ENCODE peak calls at places on chromosomes 11 and 22, in nine cellular contexts. Y is foreskin keratinocyte; K is A673; Q is kidney; B is ovary; V is iPS DF 6.9; X is CD8-positive, alpha-beta T cell; Z is SK-N-SH; F is A549. A is an unnamed sample. For H3K4me1, the result is how much of the 10 kb centered on the place peaks cover.

GRCh38 chr22:38257170-38257569 is 15.6 kb downstream of the TMEM184B start:
- DNase-seq in Y (no peak), B (no peak), Z (no peak), K (no peak), Q (no peak), V (no peak), F (no peak), X (no peak), A (no peak)

GRCh38 chr11:132848336-132848735 is 684.0 kb downstream of the OPCML start:
- DNase-seq in F (no peak), B (no peak), Q (no peak), Y (peak), Z (no peak), X (no peak), V (no peak), K (no peak), A (no peak)

GRCh38 chr22:50399751-50400331 is 56.7 kb downstream of the PPP6R2 start:
- DNase-seq in K (peak), Q (no peak), B (no peak), Z (peak), V (peak), X (no peak), Y (no peak), F (peak), A (no peak)

GRCh38 chr11:122917311-122917710 is 34.8 kb downstream of the JHY start:
- DNase-seq in B (no peak), Z (no peak), F (no peak), K (no peak), Q (no peak), Y (peak), X (no peak), V (no peak), A (no peak)

GRCh38 chr11:122900803-122901202 is 18.2 kb downstream of the JHY start:
- DNase-seq in Y (no peak), F (no peak), V (no peak), Z (no peak), B (no peak), Q (no peak), K (no peak), X (no peak), A (no peak)

GRCh38 chr11:37613031-37613430 is 1015.0 kb upstream of the RAG2 start:
- DNase-seq in Z (no peak), V (no peak), X (no peak), K (peak), F (no peak), Y (no peak), Q (no peak), B (no peak), A (no peak)

GRCh38 chr11:123924027-123924426 is 15.4 kb upstream of the OR4D5 start:
- DNase-seq in K (no peak), X (no peak), B (no peak), V (no peak), Z (no peak), F (no peak), Q (no peak), Y (peak), A (no peak)

GRCh38 chr11:44456544-44457270 is 108.8 kb upstream of the CD82 start:
- DNase-seq in B (no peak), Q (no peak), Z (peak), F (peak), V (no peak), Y (no peak), K (no peak), X (no peak), A (no peak)

GRCh38 chr11:8809605-8810272 is 101.2 kb upstream of the AKIP1 start:
- DNase-seq in K (no peak), Z (peak), V (no peak), F (no peak), Q (no peak), X (no peak), B (no peak), Y (no peak), A (no peak)

GRCh38 chr11:117005758-117006157 is 92.5 kb downstream of the SIK3 start:
- DNase-seq in X (no peak), V (no peak), Y (no peak), K (no peak), F (no peak), B (no peak), Z (no peak), Q (no peak), A (no peak)

GRCh38 chr11:76910620-76911414 is 50.1 kb downstream of the ACER3 start:
- DNase-seq in Q (peak), B (peak), V (peak), X (no peak), Y (no peak), K (peak), F (no peak), Z (no peak), A (no peak)

GRCh38 chr11:33329705-33330329 is 72.6 kb downstream of the HIPK3 start:
- DNase-seq in Z (peak), V (peak), K (peak), X (peak), F (peak), Q (no peak), Y (peak), B (no peak), A (no peak)

GRCh38 chr11:110096369-110096976 is 3.3 kb downstream of the ZC3H12C start:
- DNase-seq in Z (no peak), B (no peak), Y (no peak), Q (no peak), F (no peak), K (no peak), X (no peak), V (no peak), A (no peak)

GRCh38 chr22:37053310-37054077 is 2.0 kb downstream of the KCTD17 start:
- DNase-seq in Y (no peak), V (no peak), K (no peak), B (no peak), F (no peak), X (no peak), Z (no peak), Q (no peak), A (no peak)

GRCh38 chr11:111185259-111185658 is 60.3 kb upstream of the POU2AF2 start:
- DNase-seq in Y (no peak), K (peak), X (no peak), B (no peak), V (no peak), Z (no peak), Q (no peak), F (no peak), A (no peak)

GRCh38 chr11:73178092-73178539 is 36.0 kb upstream of the FCHSD2 start:
- DNase-seq in V (no peak), Y (peak), F (peak), X (peak), Z (peak), B (peak), K (peak), Q (peak), A (peak)
- H3K4me1 ChIP-seq in V (under half), Y (under half), F (under half), X (under half), Z (under half), B (under half), K (under half), Q (under half), A (under half)

DNA sequence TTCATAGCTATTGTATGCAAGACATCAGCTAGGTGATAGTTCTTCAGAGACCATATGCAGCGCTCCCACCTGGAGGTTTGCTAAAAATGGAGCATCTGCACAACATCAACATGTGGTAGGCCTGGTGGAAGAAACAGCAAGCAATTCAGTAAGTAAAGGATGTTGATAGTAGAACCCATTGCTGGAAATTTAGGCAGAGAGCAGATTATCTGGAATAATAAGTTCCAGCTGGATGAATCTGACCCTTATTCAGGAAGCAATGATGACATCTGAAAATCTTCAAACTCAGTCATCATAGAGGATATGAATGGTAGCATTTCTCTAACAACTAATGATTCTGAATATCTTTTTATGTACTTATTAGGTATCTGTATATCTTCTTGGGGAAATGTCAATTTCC is 225.2 kb upstream of the ANO3 start:
- DNase-seq in V (no peak), Q (no peak), Y (no peak), B (no peak), F (no peak), Z (peak), X (no peak), K (no peak), A (no peak)
- H3K4me1 ChIP-seq in V (under half), Q (under half), Y (under half), B (under half), F (under half), Z (under half), X (under half), K (under half), A (under half)

GRCh38 chr11:67371549-67372231 is 1.7 kb downstream of the CLCF1 start:
- DNase-seq in Y (no peak), F (peak), B (peak), V (no peak), Q (no peak), X (no peak), K (peak), Z (peak), A (no peak)

GRCh38 chr11:67369801-67370284 is 3.6 kb downstream of the CLCF1 start:
- DNase-seq in Q (no peak), Y (no peak), K (no peak), X (no peak), Z (no peak), F (no peak), V (no peak), B (no peak), A (no peak)

GRCh38 chr11:67371199-67371548 is 2.2 kb downstream of the CLCF1 start:
- DNase-seq in B (no peak), K (no peak), Q (no peak), V (no peak), Z (no peak), F (no peak), Y (no peak), X (no peak), A (no peak)

GRCh38 chr11:67369275-67369674 is 4.1 kb downstream of the CLCF1 start:
- DNase-seq in X (no peak), V (no peak), F (no peak), Z (no peak), K (no peak), Y (no peak), B (no peak), Q (no peak), A (no peak)

GRCh38 chr11:67370351-67371076 is 2.9 kb downstream of the CLCF1 start:
- DNase-seq in Z (no peak), K (no peak), Y (no peak), B (peak), Q (no peak), X (no peak), V (no peak), F (no peak), A (no peak)
- H3K4me1 ChIP-seq in Z (under half), K (half or more), Y (under half), B (under half), Q (under half), X (half or more), V (under half), F (half or more), A (half or more)

GRCh38 chr11:67999704-68000103 is 4.2 kb downstream of the UNC93B1 start:
- DNase-seq in V (no peak), B (no peak), Y (no peak), Z (peak), Q (peak), X (no peak), K (no peak), F (no peak), A (no peak)
- H3K4me1 ChIP-seq in V (under half), B (under half), Y (under half), Z (under half), Q (under half), X (under half), K (under half), F (under half), A (under half)

DNA sequence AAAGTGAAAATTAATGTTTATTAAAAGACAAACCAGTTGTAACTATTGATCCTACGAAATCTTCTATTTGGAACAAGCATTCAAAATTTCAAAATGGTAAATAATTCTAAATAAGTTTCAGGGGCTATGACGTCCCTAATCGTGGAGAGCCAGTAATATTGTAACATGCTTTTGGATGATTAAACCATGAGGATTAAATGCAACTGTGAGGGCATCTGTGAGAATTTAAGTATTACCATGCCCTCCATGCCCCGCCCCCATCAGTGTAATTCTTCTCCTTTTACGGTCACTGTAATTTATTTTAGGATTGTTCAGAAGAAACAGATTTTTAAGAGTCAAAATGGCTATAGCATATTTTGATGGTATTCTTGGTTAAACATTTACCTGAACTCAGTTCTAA is 133.2 kb downstream of the APOL5 start:
- DNase-seq in Z (no peak), B (no peak), V (no peak), Y (no peak), F (no peak), X (no peak), Q (no peak), K (no peak), A (no peak)
- H3K4me1 ChIP-seq in Z (under half), B (under half), V (under half), Y (under half), F (under half), X (under half), Q (under half), K (half or more), A (under half)

GRCh38 chr22:29907753-29908515 is 25.0 kb downstream of the MTMR3 start:
- DNase-seq in Y (peak), F (peak), Z (peak), V (no peak), Q (no peak), X (no peak), K (peak), B (peak), A (no peak)
- H3K4me1 ChIP-seq in Y (under half), F (half or more), Z (under half), V (under half), Q (under half), X (under half), K (under half), B (under half), A (under half)

DNA sequence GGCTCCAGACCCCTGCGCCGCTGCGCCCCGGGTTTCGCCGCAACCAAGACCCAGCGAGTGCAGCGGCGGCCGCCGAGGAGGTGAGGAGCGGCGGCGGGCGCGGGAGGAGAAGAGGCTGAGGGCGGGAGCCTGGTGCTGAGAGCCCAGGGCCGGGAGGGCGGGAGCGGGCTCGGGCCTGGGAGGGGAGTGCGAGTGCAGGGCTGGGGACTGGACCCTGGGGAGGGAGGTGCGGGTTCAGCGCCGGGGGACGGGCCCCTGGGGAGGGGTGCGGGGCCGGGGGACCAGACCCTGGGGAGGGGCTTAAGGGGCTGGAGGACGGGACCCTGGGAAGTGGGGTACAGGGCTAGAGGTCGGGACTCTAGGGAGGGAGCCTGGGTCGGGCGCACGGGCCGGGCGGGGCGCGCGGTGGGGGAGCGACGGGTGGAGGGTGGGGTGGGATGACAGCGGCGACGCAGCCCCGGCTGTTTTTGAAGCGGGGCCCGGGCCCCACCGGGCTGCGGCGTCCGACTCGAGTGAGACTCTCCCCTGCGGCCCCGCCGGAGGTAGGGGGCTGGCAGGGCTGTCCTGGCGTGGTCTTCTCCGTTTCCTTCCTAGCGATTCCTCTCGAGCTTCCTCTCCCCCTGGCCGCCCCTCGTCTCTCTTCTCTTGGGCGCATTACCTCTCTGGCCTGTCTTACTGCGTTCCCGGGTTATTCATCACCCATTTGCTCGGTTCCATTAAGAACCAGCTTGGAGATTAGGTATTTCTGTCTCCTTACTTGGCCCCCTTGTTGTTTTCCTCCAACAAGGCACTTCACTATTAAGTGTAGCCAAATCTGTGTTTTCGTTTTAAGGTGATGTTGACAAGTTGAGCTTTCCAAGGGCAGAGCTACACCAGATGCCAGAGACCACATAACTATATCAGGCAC is 745 bp downstream of the NUP50 start:
- DNase-seq in K (peak), B (peak), Q (peak), Y (no peak), Z (peak), V (no peak), X (peak), F (no peak), A (no peak)
- H3K4me1 ChIP-seq in K (under half), B (under half), Q (under half), Y (under half), Z (under half), V (under half), X (under half), F (under half), A (half or more)

DNA sequence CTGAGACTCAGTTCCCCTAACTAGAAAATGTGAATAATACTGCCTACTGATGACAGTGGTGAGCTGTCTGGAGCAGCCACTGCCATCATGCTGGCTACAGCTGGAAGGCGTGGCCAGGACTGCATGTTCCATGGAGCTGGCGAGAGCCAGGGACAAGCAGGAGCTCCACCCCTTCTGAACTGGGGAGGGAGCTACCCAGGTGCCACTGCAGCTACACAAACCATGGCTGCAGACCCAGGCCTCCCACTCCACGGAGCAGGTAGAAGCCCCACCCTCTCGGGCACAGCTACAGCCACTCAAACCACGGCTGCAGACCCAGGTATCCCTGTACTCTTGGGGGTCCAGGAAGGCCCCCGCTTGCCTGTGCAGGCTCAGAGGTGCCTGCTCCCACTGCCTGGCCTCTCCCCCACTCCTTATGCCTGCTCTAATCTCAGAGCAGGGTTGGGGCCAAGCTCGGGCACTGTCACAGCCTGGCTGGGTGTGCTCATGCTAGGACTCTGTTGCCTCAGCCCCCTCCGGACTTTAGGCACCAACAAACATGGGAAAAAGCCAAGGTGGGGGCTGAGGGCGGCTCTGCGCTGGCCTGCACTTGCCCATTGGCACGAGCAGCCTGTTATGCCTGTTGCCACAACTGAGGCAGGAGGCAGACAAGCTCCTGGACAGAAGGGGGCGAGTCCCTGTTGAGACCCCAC is 51.7 kb downstream of the RAB30 start:
- DNase-seq in K (no peak), Q (no peak), F (no peak), V (no peak), X (no peak), Z (no peak), Y (no peak), B (no peak), A (no peak)
- H3K4me1 ChIP-seq in K (under half), Q (under half), F (under half), V (under half), X (under half), Z (under half), Y (under half), B (under half), A (under half)

DNA sequence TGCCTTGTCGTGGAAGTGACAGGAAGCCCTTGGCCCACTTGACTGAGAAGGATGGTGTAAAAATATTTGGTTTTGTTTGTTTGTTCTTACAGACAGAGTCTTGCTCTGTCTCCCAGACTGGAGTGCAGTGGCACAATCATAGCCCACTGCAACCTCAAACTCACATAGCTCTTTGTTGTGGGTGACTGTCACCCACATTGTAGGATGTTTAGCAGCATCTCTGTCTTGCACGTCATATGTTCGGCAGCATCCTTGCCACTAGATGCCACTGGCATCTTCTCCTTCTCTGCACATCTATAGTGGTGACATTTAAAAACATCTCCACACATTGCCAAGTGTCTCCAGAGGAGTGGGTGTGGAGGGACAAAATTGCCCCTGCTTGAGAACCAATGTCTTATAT is 56.8 kb downstream of the PRR5L start:
- DNase-seq in X (peak), Q (no peak), Z (no peak), B (no peak), V (no peak), K (no peak), F (no peak), Y (no peak), A (no peak)
- H3K4me1 ChIP-seq in X (under half), Q (under half), Z (under half), B (under half), V (under half), K (under half), F (under half), Y (under half), A (under half)

A was measured in esophagus muscularis mucosa.